ENCODE peak calls at places on chromosomes 12 and 14, in four cellular contexts. N is nephron progenitor cell, Y is GM12865, Q is endothelial cell. C is an unnamed sample.

GRCh38 chr12:65895759-65896656 is 71.7 kb downstream of the HMGA2 start:
- DNase-seq in N (no peak), Q (no peak), Y (no peak), C (no peak)

GRCh38 chr12:42957136-42957535 is 367.6 kb upstream of the PRICKLE1 start:
- DNase-seq in Y (no peak), Q (no peak), N (no peak), C (no peak)

GRCh38 chr12:132838464-132839080 is 9.9 kb upstream of the GOLGA3 start:
- DNase-seq in Y (no peak), N (no peak), Q (no peak), C (no peak)

GRCh38 chr12:319116-319515 is 56.5 kb upstream of the SLC6A13 start:
- DNase-seq in Q (no peak), Y (no peak), N (no peak), C (no peak)

GRCh38 chr14:68255697-68256178 is 436.2 kb downstream of the RAD51B start:
- DNase-seq in Q (no peak), Y (no peak), N (no peak), C (no peak)

GRCh38 chr12:71503579-71504470 is 64.2 kb downstream of the LGR5 start:
- DNase-seq in Q (no peak), N (peak), Y (peak), C (no peak)

GRCh38 chr12:78568326-78569020 is 296.1 kb upstream of the SYT1 start:
- DNase-seq in Q (no peak), Y (no peak), N (no peak), C (no peak)

GRCh38 chr14:99531221-99532096 is 50.2 kb downstream of the CCNK start:
- DNase-seq in Q (no peak), N (no peak), Y (no peak), C (no peak)

GRCh38 chr14:58193542-58193941 is 6.4 kb upstream of the ACTR10 start:
- DNase-seq in Q (no peak), N (no peak), Y (no peak), C (no peak)